ENCODE peak calls at places on chromosomes 4 and X, in six cellular contexts. U, L, N, O, S and X are unnamed samples.

GRCh38 chr4:8765631-8766590 is 105.7 kb downstream of the HMX1 start:
- DNase-seq in U (no peak), L (no peak), N (no peak), O (no peak), S (no peak), X (no peak)

GRCh38 chrX:17617794-17618193 is 119.5 kb upstream of the SCML1 start:
- DNase-seq in U (no peak), L (no peak), N (no peak), O (no peak), S (no peak), X (no peak)

GRCh38 chr4:73721419-73721818 is 18.9 kb upstream of the CXCL8 start:
- DNase-seq in U (no peak), L (no peak), N (no peak), O (no peak), S (no peak), X (no peak)

GRCh38 chr4:79856196-79856595 is 216.8 kb downstream of the ANTXR2 start:
- DNase-seq in U (no peak), L (no peak), N (no peak), O (no peak), S (no peak), X (no peak)

GRCh38 chr4:100984901-100985300 is 362.4 kb downstream of the PPP3CA start:
- DNase-seq in U (no peak), L (no peak), N (peak; percentile 17), O (no peak), S (no peak), X (no peak)

GRCh38 chr4:136893638-136894037 is 638.7 kb downstream of the PCDH18 start:
- DNase-seq in U (no peak), L (no peak), N (no peak), O (no peak), S (no peak), X (no peak)

GRCh38 chr4:22190855-22191254 is 242.3 kb upstream of the KCNIP4 start:
- DNase-seq in U (no peak), L (no peak), N (no peak), O (no peak), S (no peak), X (no peak)

GRCh38 chr4:186808635-186809018 is 85.0 kb upstream of the FAT1 start:
- DNase-seq in U (no peak), L (no peak), N (no peak), O (peak; percentile 75), S (peak; percentile 23), X (no peak)

GRCh38 chrX:71618303-71618721 is at the start of gene CXCR3:
- DNase-seq in U (peak; percentile 64), L (no peak), N (no peak), O (no peak), S (no peak), X (peak; percentile 52)

GRCh38 chrX:25226151-25226550 is 210.4 kb upstream of the ARX start:
- DNase-seq in U (no peak), L (no peak), N (no peak), O (no peak), S (no peak), X (no peak)

GRCh38 chr4:87920478-87920877 is 55.0 kb upstream of the SPP1 start:
- DNase-seq in U (no peak), L (no peak), N (no peak), O (no peak), S (no peak), X (no peak)

GRCh38 chr4:48100248-48100647 is 33.8 kb downstream of the TXK start:
- DNase-seq in U (no peak), L (no peak), N (no peak), O (no peak), S (no peak), X (no peak)

GRCh38 chr4:185179488-185179887 is 24.3 kb downstream of the CFAP97 start:
- DNase-seq in U (no peak), L (no peak), N (no peak), O (no peak), S (no peak), X (no peak)

GRCh38 chrX:3713225-3713936 is at the start of gene PRKX:
- DNase-seq in U (peak; percentile 66), L (no peak), N (peak; percentile 43), O (no peak), S (peak; percentile 86), X (peak; percentile 78)

GRCh38 chrX:29617276-29617675 is 598.1 kb upstream of the MAGEB2 start:
- DNase-seq in U (no peak), L (no peak), N (no peak), O (no peak), S (no peak), X (no peak)

GRCh38 chr4:38669233-38669632 is 5.2 kb downstream of the KLF3 start:
- DNase-seq in U (no peak), L (no peak), N (peak; percentile 86), O (no peak), S (no peak), X (no peak)

GRCh38 chrX:107374116-107374515 is 75.3 kb upstream of the FRMPD3 start:
- DNase-seq in U (no peak), L (no peak), N (no peak), O (no peak), S (no peak), X (no peak)

GRCh38 chr4:4866833-4867744 is 7.6 kb downstream of the MSX1 start:
- DNase-seq in U (no peak), L (no peak), N (no peak), O (peak; percentile 69), S (peak; percentile 35), X (no peak)

GRCh38 chr4:123609829-123610228 is 213.2 kb downstream of the SPRY1 start:
- DNase-seq in U (no peak), L (no peak), N (no peak), O (no peak), S (no peak), X (no peak)
- TF ChIP-seq POLR2A in U (no peak), L (no peak), N (no peak), O (no peak), S (no peak), X (no peak)

GRCh38 chrX:154373340-154374306 is 811 bp downstream of the FLNA start:
- DNase-seq in U (peak; percentile 54), L (no peak), N (peak; percentile 70), O (peak; percentile 78), S (no peak), X (peak; percentile 73)
- TF ChIP-seq POLR2A in U (no peak), L (no peak), N (no peak), O (peak; percentile 33), S (no peak), X (no peak)

GRCh38 chr4:81769244-81769643 is 297.5 kb upstream of the RASGEF1B start:
- DNase-seq in U (no peak), L (no peak), N (no peak), O (no peak), S (no peak), X (no peak)
- TF ChIP-seq POLR2A in U (no peak), L (no peak), N (no peak), O (no peak), S (no peak), X (no peak)

GRCh38 chr4:168812806-168813205 is 197.2 kb downstream of the CBR4 start:
- DNase-seq in U (no peak), L (no peak), N (no peak), O (no peak), S (no peak), X (no peak)

GRCh38 chr4:168817418-168817817 is 192.6 kb downstream of the CBR4 start:
- DNase-seq in U (no peak), L (no peak), N (peak; percentile 28), O (no peak), S (no peak), X (no peak)

GRCh38 chr4:168811793-168812651 is 198.0 kb downstream of the CBR4 start:
- DNase-seq in U (no peak), L (no peak), N (peak; percentile 59), O (peak; percentile 74), S (no peak), X (no peak)

GRCh38 chr4:168811207-168811606 is 198.8 kb downstream of the CBR4 start:
- DNase-seq in U (no peak), L (no peak), N (no peak), O (no peak), S (no peak), X (no peak)

DNA sequence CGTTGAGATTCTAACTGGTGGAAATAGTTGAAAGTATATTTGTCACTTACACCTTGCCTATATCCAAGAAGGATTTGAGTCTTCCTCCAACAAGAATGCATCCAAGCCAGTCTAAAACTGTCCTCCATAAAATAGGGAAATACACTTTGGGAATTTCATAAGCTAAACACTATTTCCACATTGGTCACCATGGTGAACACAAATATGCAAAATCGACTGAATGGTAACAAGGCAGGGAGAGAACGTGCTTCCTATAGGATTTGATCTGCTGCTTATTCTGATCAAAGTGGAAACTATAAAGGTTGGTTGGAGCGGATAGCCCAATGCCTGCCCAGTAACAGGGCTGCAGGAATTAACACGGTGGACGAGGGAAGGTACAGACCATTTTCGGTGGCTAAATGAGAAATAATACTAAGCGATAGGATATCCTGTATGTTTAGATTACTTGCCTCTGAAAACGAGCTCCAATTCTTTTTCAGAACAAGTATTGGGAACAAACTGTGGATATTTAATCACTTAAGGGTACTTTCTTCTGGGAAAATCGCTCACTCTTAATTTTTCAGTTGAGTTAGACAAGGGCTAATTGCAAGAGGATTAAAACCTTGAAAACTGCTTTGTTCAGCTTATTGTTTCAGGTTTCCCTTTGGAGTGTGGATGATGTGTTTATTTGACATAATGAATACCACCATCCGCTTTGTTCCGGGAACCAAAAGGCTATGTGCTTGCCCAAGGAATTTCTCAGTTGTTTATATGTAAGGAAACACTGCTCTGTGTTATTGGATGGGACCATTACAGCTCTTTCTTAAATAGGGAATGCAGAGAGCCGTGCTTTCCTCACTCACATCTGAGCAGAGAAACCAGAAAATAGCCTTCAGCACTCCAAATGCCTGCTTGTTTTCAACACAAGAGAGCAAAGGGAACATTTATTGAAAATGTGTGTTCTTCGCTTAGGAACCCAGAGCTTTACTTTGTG is 194.4 kb downstream of the CBR4 start:
- DNase-seq in U (no peak), L (no peak), N (peak; percentile 75), O (no peak), S (no peak), X (no peak)
- TF ChIP-seq POLR2A in U (no peak), L (no peak), N (no peak), O (no peak), S (no peak), X (no peak)

GRCh38 chrX:116436358-116436816 is at the start of gene SLC6A14:
- DNase-seq in U (no peak), L (no peak), N (no peak), O (no peak), S (no peak), X (peak; percentile 16)
- TF ChIP-seq POLR2A in U (no peak), L (no peak), N (no peak), O (no peak), S (no peak), X (no peak)

DNA sequence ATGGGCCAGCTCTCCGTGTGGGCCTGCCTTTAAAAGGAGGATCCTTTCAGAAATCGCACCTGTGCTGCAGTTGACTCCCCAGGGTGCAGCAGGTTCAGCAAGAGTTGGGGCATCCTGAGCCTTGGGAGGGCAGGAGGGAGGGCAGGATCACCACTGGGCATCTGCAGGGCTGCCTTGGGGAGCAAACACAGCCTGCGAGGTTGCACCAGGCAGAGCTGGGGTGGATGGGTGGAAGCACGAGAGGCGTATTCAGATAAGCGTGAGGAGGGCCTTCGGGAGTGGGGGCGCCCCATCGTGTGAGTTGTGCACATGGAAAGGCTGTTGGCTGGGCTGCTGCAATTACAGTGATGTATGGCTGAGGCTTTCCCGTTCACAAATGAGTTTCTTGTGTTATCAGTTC is 55.6 kb downstream of the PSAPL1 start:
- DNase-seq in U (no peak), L (no peak), N (no peak), O (no peak), S (no peak), X (no peak)
- TF ChIP-seq POLR2A in U (no peak), L (no peak), N (no peak), O (no peak), S (no peak), X (no peak)